ENCODE peak calls at places on chromosome 22, in five cellular contexts. J is suprapubic skin, Q is stomach, B is ovary, N is HepG2. O is an unnamed sample.

GRCh38 chr22:16601437-16602223 is 9.0 kb upstream of the CCT8L2 start:
- DNase-seq in J (no peak), Q (no peak), B (peak), N (no peak), O (no peak)

GRCh38 chr22:20641919-20642579 is 131.9 kb upstream of the SERPIND1 start:
- DNase-seq in J (peak), Q (no peak), B (no peak), N (no peak), O (no peak)

GRCh38 chr22:31870890-31871289 is 73.4 kb upstream of the YWHAH start:
- DNase-seq in J (no peak), Q (no peak), B (no peak), N (no peak), O (peak)

GRCh38 chr22:26471522-26471921 is 12.1 kb downstream of the HPS4 start:
- DNase-seq in J (no peak), Q (peak), B (no peak), N (peak), O (no peak)

GRCh38 chr22:18156878-18157713 is 7.1 kb downstream of the USP18 start:
- DNase-seq in J (no peak), Q (peak), B (peak), N (peak), O (peak)

GRCh38 chr22:35212020-35212419 is 45.3 kb upstream of the HMGXB4 start:
- DNase-seq in J (no peak), Q (peak), B (peak), N (no peak), O (no peak)

GRCh38 chr22:20645954-20646353 is 128.0 kb upstream of the SERPIND1 start:
- DNase-seq in J (no peak), Q (no peak), B (no peak), N (no peak), O (no peak)

GRCh38 chr22:19717691-19718254 is 3.5 kb downstream of the SEPTIN5 start:
- DNase-seq in J (no peak), Q (peak), B (peak), N (no peak), O (peak)

GRCh38 chr22:47794851-47795250 is 1032.4 kb downstream of the TBC1D22A start:
- DNase-seq in J (peak), Q (no peak), B (no peak), N (no peak), O (no peak)

GRCh38 chr22:27386186-27386585 is 415.4 kb downstream of the MN1 start:
- DNase-seq in J (peak), Q (no peak), B (no peak), N (no peak), O (no peak)

GRCh38 chr22:39448205-39449054 is 8.4 kb upstream of the MGAT3 start:
- DNase-seq in J (no peak), Q (peak), B (no peak), N (no peak), O (no peak)

GRCh38 chr22:31250740-31251330 is 38.7 kb downstream of the LIMK2 start:
- DNase-seq in J (no peak), Q (no peak), B (no peak), N (peak), O (no peak)

GRCh38 chr22:47401592-47401898 is 639.1 kb downstream of the TBC1D22A start:
- DNase-seq in J (no peak), Q (no peak), B (no peak), N (no peak), O (no peak)

GRCh38 chr22:25062378-25063095 is 110.0 kb downstream of the KIAA1671 start:
- DNase-seq in J (no peak), Q (no peak), B (no peak), N (no peak), O (peak)

GRCh38 chr22:33867118-33867863 is 53.0 kb downstream of the LARGE1 start:
- DNase-seq in J (no peak), Q (peak), B (no peak), N (peak), O (peak)

GRCh38 chr22:20204281-20204680 is 53.4 kb upstream of the CCDC188 start:
- DNase-seq in J (no peak), Q (no peak), B (no peak), N (no peak), O (no peak)

GRCh38 chr22:19635644-19636043 is 78.7 kb upstream of the SEPTIN5 start:
- DNase-seq in J (peak), Q (no peak), B (no peak), N (no peak), O (no peak)

GRCh38 chr22:25083414-25084166 is 116.1 kb upstream of the CRYBB3 start:
- DNase-seq in J (no peak), Q (no peak), B (no peak), N (peak), O (peak)

GRCh38 chr22:38482662-38483308 is 14.9 kb downstream of the KDELR3 start:
- DNase-seq in J (peak), Q (no peak), B (no peak), N (no peak), O (no peak)

GRCh38 chr22:35258144-35258988 is 1.1 kb downstream of the HMGXB4 start:
- DNase-seq in J (no peak), Q (no peak), B (no peak), N (no peak), O (peak)

GRCh38 chr22:46280999-46281623 is 13.3 kb downstream of the TTC38 start:
- DNase-seq in J (no peak), Q (no peak), B (no peak), N (no peak), O (peak)

DNA sequence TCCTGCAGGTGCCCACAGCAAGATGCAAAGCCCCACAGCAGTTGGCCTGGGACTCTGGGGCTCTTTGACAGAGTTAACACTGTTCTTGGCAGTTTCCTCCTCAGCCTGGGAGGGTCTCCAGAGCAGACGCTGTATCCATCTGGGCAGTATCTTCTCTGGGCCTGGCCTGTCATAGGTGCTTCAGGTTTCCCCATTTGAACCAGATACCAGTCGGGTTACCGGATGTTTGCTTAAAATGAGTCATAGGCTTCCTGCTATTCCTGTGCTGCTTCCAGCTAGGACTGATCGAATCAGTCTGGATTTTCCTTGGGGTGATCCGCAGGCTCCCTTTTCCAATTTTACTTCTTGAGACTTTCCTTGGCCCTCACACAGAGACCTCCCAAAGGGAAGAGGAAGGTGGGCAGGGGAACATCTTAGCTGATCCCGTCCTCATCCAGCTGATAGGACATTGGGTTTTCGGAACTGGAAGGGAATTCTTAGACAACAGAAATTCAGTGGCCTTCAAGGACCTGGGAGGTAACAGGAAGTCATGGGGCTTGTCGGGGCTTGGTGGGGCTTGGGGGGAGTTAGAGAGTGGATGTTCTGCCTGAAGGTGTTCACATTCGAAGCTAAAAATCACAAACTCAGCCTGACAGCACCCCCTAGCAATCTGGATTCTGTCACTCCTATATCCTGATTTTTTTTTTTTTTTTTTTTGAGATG is 2.4 kb upstream of the RANGAP1 start:
- DNase-seq in J (no peak), Q (peak), B (no peak), N (peak), O (peak)
- TF ChIP-seq EP300 in J (no peak), Q (no peak), B (no peak), N (peak), O (no peak)

GRCh38 chr22:23874871-23875270 is 17.2 kb downstream of the SLC2A11 start:
- DNase-seq in J (no peak), Q (no peak), B (no peak), N (no peak), O (no peak)

GRCh38 chr22:23882370-23882769 is 11.8 kb upstream of the MIF start:
- DNase-seq in J (no peak), Q (no peak), B (no peak), N (no peak), O (no peak)

GRCh38 chr22:23875801-23876200 is 18.1 kb downstream of the SLC2A11 start:
- DNase-seq in J (no peak), Q (no peak), B (no peak), N (no peak), O (no peak)

GRCh38 chr22:23878219-23878618 is 16.0 kb upstream of the MIF start:
- DNase-seq in J (no peak), Q (no peak), B (no peak), N (no peak), O (no peak)

DNA sequence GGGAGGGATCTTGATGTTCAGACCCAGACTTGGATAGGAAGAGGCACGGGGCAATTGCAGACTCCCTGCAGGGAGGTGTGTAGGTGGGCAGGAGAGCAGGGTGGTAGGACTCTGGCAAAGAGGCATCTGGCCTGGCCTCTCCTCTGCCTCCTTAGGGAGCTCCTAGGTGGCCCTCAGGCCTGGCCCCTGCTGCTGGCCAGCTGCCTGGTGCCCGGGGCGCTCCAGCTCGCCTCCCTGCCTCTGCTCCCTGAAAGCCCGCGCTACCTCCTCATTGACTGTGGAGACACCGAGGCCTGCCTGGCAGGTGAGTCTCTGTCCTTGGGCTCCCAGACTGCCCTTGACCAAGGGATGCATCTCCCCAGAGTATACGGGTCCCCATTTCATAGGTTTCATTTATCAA is 16.6 kb upstream of the MIF start:
- DNase-seq in J (no peak), Q (no peak), B (no peak), N (no peak), O (no peak)
- TF ChIP-seq CTCF in J (no peak), Q (no peak), B (no peak), N (no peak), O (no peak)

GRCh38 chr22:29766632-29767288 is at the start of gene ZMAT5:
- DNase-seq in J (peak), Q (peak), B (peak), N (peak), O (peak)
- TF ChIP-seq EP300 in J (no peak), Q (no peak), B (no peak), N (no peak), O (no peak)

GRCh38 chr22:22376352-22376706 is 131.7 kb downstream of the VPREB1 start:
- DNase-seq in J (no peak), Q (no peak), B (no peak), N (no peak), O (no peak)

GRCh38 chr22:22384267-22384666 is 124.3 kb downstream of the ZNF280B start:
- DNase-seq in J (no peak), Q (no peak), B (no peak), N (no peak), O (no peak)

GRCh38 chr22:22377335-22377734 is 131.2 kb downstream of the ZNF280B start:
- DNase-seq in J (no peak), Q (no peak), B (no peak), N (no peak), O (no peak)

GRCh38 chr22:22378446-22379415 is 129.8 kb downstream of the ZNF280B start:
- DNase-seq in J (no peak), Q (no peak), B (no peak), N (no peak), O (no peak)

DNA sequence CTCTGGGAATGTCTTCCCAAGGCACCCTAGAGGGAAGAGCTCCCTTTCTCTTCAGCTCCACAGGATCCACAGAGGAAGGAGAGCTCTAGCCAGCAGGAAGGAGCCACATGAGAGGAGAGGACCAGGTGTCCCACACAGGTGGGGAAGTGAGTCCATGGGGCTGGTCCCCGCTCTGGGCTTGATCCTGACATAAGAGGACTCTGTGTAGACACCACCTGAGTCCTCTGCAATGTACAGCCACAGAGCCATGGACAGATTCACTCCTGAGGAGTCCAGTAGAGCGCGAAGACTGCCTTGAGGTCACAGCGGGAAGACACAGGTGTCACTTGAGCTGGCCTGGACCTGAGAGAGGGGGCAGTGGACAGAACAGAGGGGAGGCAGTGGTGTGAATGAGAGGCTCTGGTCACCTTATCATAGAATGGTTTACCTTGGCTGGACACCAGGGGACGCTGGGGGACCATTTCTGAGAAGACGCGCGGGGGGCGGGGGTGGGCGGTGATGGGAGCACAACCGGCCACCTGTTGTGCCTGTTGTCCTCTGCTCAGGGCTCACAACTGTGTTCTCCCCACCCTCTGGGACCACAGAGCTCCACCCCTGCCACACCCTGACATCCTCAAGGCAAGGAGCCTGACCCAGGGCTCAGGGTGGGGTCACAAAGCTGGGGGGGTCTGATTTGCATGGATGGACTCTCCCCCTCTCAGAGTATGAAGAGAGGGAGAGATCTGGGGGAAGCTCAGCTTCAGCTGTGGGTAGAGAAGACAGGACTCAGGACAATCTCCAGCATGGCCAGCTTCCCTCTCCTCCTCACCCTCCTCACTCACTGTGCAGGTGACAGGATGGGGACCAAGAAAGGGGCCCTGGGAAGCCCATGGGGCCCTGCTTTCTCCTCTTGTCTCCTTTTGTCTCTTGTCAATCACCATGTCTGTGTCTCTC is 128.2 kb downstream of the ZNF280B start:
- DNase-seq in J (no peak), Q (no peak), B (no peak), N (no peak), O (peak)
- TF ChIP-seq CTCF in J (no peak), Q (no peak), B (no peak), N (peak), O (no peak)

GRCh38 chr22:42365337-42365865 is 66.8 kb downstream of the NFAM1 start:
- DNase-seq in J (no peak), Q (no peak), B (peak), N (no peak), O (no peak)
- TF ChIP-seq EP300 in J (no peak), Q (no peak), B (no peak), N (no peak), O (no peak)

GRCh38 chr22:37049224-37049623 is 2.3 kb upstream of the KCTD17 start:
- DNase-seq in J (no peak), Q (no peak), B (no peak), N (no peak), O (no peak)
- TF ChIP-seq CTCF in J (no peak), Q (no peak), B (no peak), N (no peak), O (no peak)

GRCh38 chr22:44955102-44955501 is 54.7 kb downstream of the PHF21B start:
- DNase-seq in J (no peak), Q (no peak), B (no peak), N (no peak), O (no peak)

GRCh38 chr22:44951510-44951816 is 58.3 kb downstream of the PHF21B start:
- DNase-seq in J (no peak), Q (no peak), B (no peak), N (no peak), O (no peak)

GRCh38 chr22:44956835-44957234 is 53.0 kb downstream of the PHF21B start:
- DNase-seq in J (no peak), Q (no peak), B (no peak), N (no peak), O (no peak)

GRCh38 chr22:44952863-44953790 is 56.7 kb downstream of the PHF21B start:
- DNase-seq in J (no peak), Q (no peak), B (no peak), N (no peak), O (no peak)

DNA sequence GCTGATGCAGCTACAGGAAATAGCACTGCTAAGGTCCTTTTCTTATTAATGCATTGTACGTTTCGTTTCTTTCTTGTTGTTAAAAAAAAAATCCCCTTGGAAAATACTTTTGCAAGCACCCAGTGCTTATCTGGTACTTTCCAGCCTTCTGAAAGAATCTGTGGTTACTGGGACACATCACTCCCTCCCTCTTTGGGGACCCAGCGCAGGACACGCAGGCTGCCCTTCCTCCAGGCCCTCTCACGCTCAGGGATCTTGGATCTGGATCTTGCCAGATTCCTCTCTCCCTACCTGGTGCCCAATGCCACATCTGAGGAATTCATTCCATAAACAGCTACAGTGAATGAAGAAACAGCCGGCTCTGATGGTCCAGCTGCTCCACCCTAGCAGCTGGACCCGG is 55.7 kb downstream of the PHF21B start:
- DNase-seq in J (no peak), Q (no peak), B (no peak), N (no peak), O (no peak)
- TF ChIP-seq EP300 in J (no peak), Q (no peak), B (no peak), N (no peak), O (no peak)

DNA sequence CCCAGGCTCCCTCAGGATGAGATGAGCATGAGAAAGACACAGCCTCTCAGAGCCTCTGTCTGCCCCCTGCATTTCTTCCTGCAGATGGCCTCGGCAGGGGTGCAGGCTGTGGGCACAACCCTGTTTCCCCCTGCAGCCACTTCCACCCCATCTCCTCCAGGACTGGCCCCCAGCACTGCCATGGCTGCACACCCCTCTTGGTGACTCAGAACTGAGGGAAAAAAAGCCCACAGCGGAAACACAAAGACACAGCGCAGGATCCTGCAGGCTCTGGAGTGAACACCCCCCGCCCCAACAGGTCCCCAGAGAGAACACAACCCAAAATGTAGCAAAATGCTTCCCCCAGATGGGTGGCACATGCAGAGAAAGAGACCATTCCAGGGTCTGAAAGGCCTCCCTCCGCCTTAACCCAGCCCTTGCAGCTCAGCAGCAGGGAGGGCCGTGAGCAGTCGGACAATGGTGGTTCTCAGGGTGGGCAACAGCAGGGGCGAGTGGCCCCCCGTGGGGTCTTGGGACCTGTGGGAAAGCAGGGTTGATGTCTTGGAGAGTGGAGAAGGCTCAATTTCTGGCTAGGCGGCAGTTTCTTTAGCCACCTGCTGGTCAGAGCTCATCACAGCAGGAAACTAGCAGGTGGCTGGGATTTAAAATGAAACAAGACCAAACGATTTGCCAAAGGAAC is 8.0 kb downstream of the TUBGCP6 start:
- DNase-seq in J (no peak), Q (no peak), B (no peak), N (no peak), O (no peak)
- TF ChIP-seq CTCF in J (no peak), Q (peak), B (no peak), N (peak), O (peak)

GRCh38 chr22:28441720-28442263 is 237.8 kb downstream of the TTC28 start:
- DNase-seq in J (no peak), Q (no peak), B (peak), N (peak), O (no peak)
- TF ChIP-seq EP300 in J (no peak), Q (no peak), B (no peak), N (no peak), O (no peak)